ENCODE peak calls at places on chromosome 3, in ten cellular contexts. One of them, this sample, is unnamed.

GRCh38 chr3:172673210-172673679 is 37.6 kb downstream of the NCEH1 start:
- DNase-seq in ELR: peak
- DNase-seq in effector CD4-positive, alpha-beta T cell: peak
- DNase-seq in EL: peak
- DNase-seq in NCI-H1436: peak
- DNase-seq in endothelial cell: peak
- DNase-seq in NCI-H187 treated with DMSO at 0.1 percent for 48 hours: no peak
- DNase-seq in AG10803: peak
- DNase-seq in fibroblast of the conjunctiva: peak
- DNase-seq in amniotic stem cell: peak
- DNase-seq in this sample: peak

GRCh38 chr3:57127849-57128566 is 37.1 kb downstream of the IL17RD start:
- DNase-seq in ELR: peak
- DNase-seq in effector CD4-positive, alpha-beta T cell: no peak
- DNase-seq in EL: peak
- DNase-seq in NCI-H1436: no peak
- DNase-seq in endothelial cell: no peak
- DNase-seq in NCI-H187 treated with DMSO at 0.1 percent for 48 hours: no peak
- DNase-seq in AG10803: peak
- DNase-seq in fibroblast of the conjunctiva: peak
- DNase-seq in amniotic stem cell: peak
- DNase-seq in this sample: no peak

GRCh38 chr3:53318522-53318921 is 28.8 kb downstream of the DCP1A start:
- DNase-seq in ELR: peak
- DNase-seq in effector CD4-positive, alpha-beta T cell: no peak
- DNase-seq in EL: peak
- DNase-seq in NCI-H1436: no peak
- DNase-seq in endothelial cell: no peak
- DNase-seq in NCI-H187 treated with DMSO at 0.1 percent for 48 hours: no peak
- DNase-seq in AG10803: peak
- DNase-seq in fibroblast of the conjunctiva: peak
- DNase-seq in amniotic stem cell: peak
- DNase-seq in this sample: no peak

GRCh38 chr3:128094295-128095151 is 29.1 kb downstream of the RUVBL1 start:
- DNase-seq in ELR: peak
- DNase-seq in effector CD4-positive, alpha-beta T cell: no peak
- DNase-seq in EL: peak
- DNase-seq in NCI-H1436: no peak
- DNase-seq in endothelial cell: no peak
- DNase-seq in NCI-H187 treated with DMSO at 0.1 percent for 48 hours: no peak
- DNase-seq in AG10803: no peak
- DNase-seq in fibroblast of the conjunctiva: no peak
- DNase-seq in amniotic stem cell: no peak
- DNase-seq in this sample: no peak

GRCh38 chr3:126121074-126121473 is 37.1 kb upstream of the SLC41A3 start:
- DNase-seq in ELR: no peak
- DNase-seq in effector CD4-positive, alpha-beta T cell: no peak
- DNase-seq in EL: no peak
- DNase-seq in NCI-H1436: no peak
- DNase-seq in endothelial cell: no peak
- DNase-seq in NCI-H187 treated with DMSO at 0.1 percent for 48 hours: no peak
- DNase-seq in AG10803: no peak
- DNase-seq in fibroblast of the conjunctiva: no peak
- DNase-seq in amniotic stem cell: no peak
- DNase-seq in this sample: no peak

GRCh38 chr3:182843478-182843877 is 50.2 kb downstream of the ATP11B start:
- DNase-seq in ELR: peak
- DNase-seq in effector CD4-positive, alpha-beta T cell: no peak
- DNase-seq in EL: no peak
- DNase-seq in NCI-H1436: no peak
- DNase-seq in endothelial cell: no peak
- DNase-seq in NCI-H187 treated with DMSO at 0.1 percent for 48 hours: no peak
- DNase-seq in AG10803: no peak
- DNase-seq in fibroblast of the conjunctiva: no peak
- DNase-seq in amniotic stem cell: no peak
- DNase-seq in this sample: no peak

GRCh38 chr3:141915016-141915415 is 38.6 kb downstream of the ATP1B3 start:
- DNase-seq in ELR: no peak
- DNase-seq in effector CD4-positive, alpha-beta T cell: no peak
- DNase-seq in EL: no peak
- DNase-seq in NCI-H1436: no peak
- DNase-seq in endothelial cell: no peak
- DNase-seq in NCI-H187 treated with DMSO at 0.1 percent for 48 hours: no peak
- DNase-seq in AG10803: no peak
- DNase-seq in fibroblast of the conjunctiva: no peak
- DNase-seq in amniotic stem cell: no peak
- DNase-seq in this sample: no peak

GRCh38 chr3:166608132-166608531 is 770.9 kb upstream of the BCHE start:
- DNase-seq in ELR: peak
- DNase-seq in effector CD4-positive, alpha-beta T cell: no peak
- DNase-seq in EL: no peak
- DNase-seq in NCI-H1436: no peak
- DNase-seq in endothelial cell: no peak
- DNase-seq in NCI-H187 treated with DMSO at 0.1 percent for 48 hours: no peak
- DNase-seq in AG10803: no peak
- DNase-seq in fibroblast of the conjunctiva: no peak
- DNase-seq in amniotic stem cell: no peak
- DNase-seq in this sample: no peak

GRCh38 chr3:188059346-188059745 is 94.6 kb upstream of the LPP start:
- DNase-seq in ELR: no peak
- DNase-seq in effector CD4-positive, alpha-beta T cell: no peak
- DNase-seq in EL: peak
- DNase-seq in NCI-H1436: no peak
- DNase-seq in endothelial cell: no peak
- DNase-seq in NCI-H187 treated with DMSO at 0.1 percent for 48 hours: no peak
- DNase-seq in AG10803: no peak
- DNase-seq in fibroblast of the conjunctiva: no peak
- DNase-seq in amniotic stem cell: no peak
- DNase-seq in this sample: no peak

GRCh38 chr3:69161587-69162196 is 39.3 kb upstream of the LMOD3 start:
- DNase-seq in ELR: peak
- DNase-seq in effector CD4-positive, alpha-beta T cell: no peak
- DNase-seq in EL: peak
- DNase-seq in NCI-H1436: peak
- DNase-seq in endothelial cell: peak
- DNase-seq in NCI-H187 treated with DMSO at 0.1 percent for 48 hours: no peak
- DNase-seq in AG10803: peak
- DNase-seq in fibroblast of the conjunctiva: peak
- DNase-seq in amniotic stem cell: no peak
- DNase-seq in this sample: peak

GRCh38 chr3:188673509-188674239 is 498.1 kb upstream of the TPRG1 start:
- DNase-seq in ELR: peak
- DNase-seq in effector CD4-positive, alpha-beta T cell: no peak
- DNase-seq in EL: peak
- DNase-seq in NCI-H1436: no peak
- DNase-seq in endothelial cell: no peak
- DNase-seq in NCI-H187 treated with DMSO at 0.1 percent for 48 hours: no peak
- DNase-seq in AG10803: peak
- DNase-seq in fibroblast of the conjunctiva: peak
- DNase-seq in amniotic stem cell: no peak
- DNase-seq in this sample: no peak

GRCh38 chr3:124246949-124247348 is 255.0 kb upstream of the ROPN1 start:
- DNase-seq in ELR: peak
- DNase-seq in effector CD4-positive, alpha-beta T cell: no peak
- DNase-seq in EL: no peak
- DNase-seq in NCI-H1436: peak
- DNase-seq in endothelial cell: no peak
- DNase-seq in NCI-H187 treated with DMSO at 0.1 percent for 48 hours: peak
- DNase-seq in AG10803: peak
- DNase-seq in fibroblast of the conjunctiva: no peak
- DNase-seq in amniotic stem cell: no peak
- DNase-seq in this sample: no peak

GRCh38 chr3:113431811-113432210 is 9.5 kb downstream of the CFAP44 start:
- DNase-seq in ELR: peak
- DNase-seq in effector CD4-positive, alpha-beta T cell: no peak
- DNase-seq in EL: peak
- DNase-seq in NCI-H1436: no peak
- DNase-seq in endothelial cell: no peak
- DNase-seq in NCI-H187 treated with DMSO at 0.1 percent for 48 hours: no peak
- DNase-seq in AG10803: peak
- DNase-seq in fibroblast of the conjunctiva: no peak
- DNase-seq in amniotic stem cell: no peak
- DNase-seq in this sample: no peak

This sample was measured in effector memory CD4-positive, alpha-beta T cell.